ENCODE peak calls at places on chromosome 20, in five cellular contexts. L is HCT116, T is heart right ventricle, N is left ventricle myocardium inferior, X is nephron progenitor cell. V is an unnamed sample.

GRCh38 chr20:13638162-13638495 is 603 bp downstream of the TASP1 start:
- DNase-seq in L (no peak), T (no peak), N (no peak), X (no peak), V (no peak)

GRCh38 chr20:54793270-54793992 is 318.0 kb downstream of the DOK5 start:
- DNase-seq in L (no peak), T (no peak), N (no peak), X (no peak), V (no peak)

GRCh38 chr20:2879148-2879547 is 5.9 kb downstream of the PTPRA start:
- DNase-seq in L (no peak), T (no peak), N (no peak), X (no peak), V (no peak)

GRCh38 chr20:1624811-1625690 is 5.2 kb upstream of the SIRPB1 start:
- DNase-seq in L (no peak), T (no peak), N (no peak), X (no peak), V (no peak)

GRCh38 chr20:38426006-38426405 is 9.1 kb downstream of the SNHG17 start:
- DNase-seq in L (no peak), T (no peak), N (no peak), X (no peak), V (no peak)

GRCh38 chr20:31654534-31654933 is 16.8 kb downstream of the COX4I2 start:
- DNase-seq in L (no peak), T (no peak), N (no peak), X (no peak), V (no peak)

GRCh38 chr20:47337413-47337812 is 19.1 kb downstream of the ZMYND8 start:
- DNase-seq in L (no peak), T (no peak), N (no peak), X (no peak), V (no peak)

GRCh38 chr20:23120936-23121765 is 35.0 kb upstream of the CD93 start:
- DNase-seq in L (no peak), T (no peak), N (no peak), X (no peak), V (no peak)

GRCh38 chr20:9392892-9393857 is 121.2 kb upstream of the LAMP5 start:
- DNase-seq in L (peak), T (peak), N (peak), X (peak), V (no peak)

GRCh38 chr20:64225166-64225595 is 30.4 kb upstream of the PCMTD2 start:
- DNase-seq in L (no peak), T (no peak), N (no peak), X (no peak), V (no peak)

GRCh38 chr20:43895235-43895634 is 19.4 kb upstream of the TOX2 start:
- DNase-seq in L (no peak), T (no peak), N (no peak), X (no peak), V (no peak)

GRCh38 chr20:3371757-3372156 is 35.7 kb downstream of the DNAAF9 start:
- DNase-seq in L (no peak), T (no peak), N (no peak), X (no peak), V (no peak)

GRCh38 chr20:3543901-3544507 is 73.2 kb downstream of the ATRN start:
- DNase-seq in L (no peak), T (no peak), N (no peak), X (no peak), V (no peak)

GRCh38 chr20:17873410-17874270 is 95.0 kb downstream of the SNX5 start:
- DNase-seq in L (peak), T (peak), N (peak), X (no peak), V (no peak)

GRCh38 chr20:34233687-34234086 is 7.5 kb upstream of the ASIP start:
- DNase-seq in L (no peak), T (no peak), N (no peak), X (no peak), V (no peak)

GRCh38 chr20:22825546-22825945 is 209.6 kb upstream of the SSTR4 start:
- DNase-seq in L (no peak), T (no peak), N (no peak), X (no peak), V (no peak)

GRCh38 chr20:36778831-36779655 is 5.5 kb upstream of the DSN1 start:
- DNase-seq in L (no peak), T (no peak), N (no peak), X (no peak), V (no peak)

GRCh38 chr20:9409981-9410380 is 104.4 kb upstream of the LAMP5 start:
- DNase-seq in L (no peak), T (no peak), N (no peak), X (no peak), V (no peak)

GRCh38 chr20:32675223-32675975 is 1.7 kb upstream of the C20orf203 start:
- DNase-seq in L (no peak), T (no peak), N (no peak), X (no peak), V (no peak)

GRCh38 chr20:36591854-36592641 is 13.5 kb upstream of the RAB5IF start:
- DNase-seq in L (peak), T (peak), N (no peak), X (no peak), V (no peak)

GRCh38 chr20:17385798-17386197 is 145.4 kb downstream of the BFSP1 start:
- DNase-seq in L (no peak), T (no peak), N (no peak), X (no peak), V (no peak)

GRCh38 chr20:46139908-46140482 is 21.9 kb downstream of the CD40 start:
- DNase-seq in L (no peak), T (no peak), N (no peak), X (no peak), V (no peak)

GRCh38 chr20:4170621-4171537 is 155.5 kb upstream of the RNF24 start:
- DNase-seq in L (no peak), T (no peak), N (no peak), X (no peak), V (no peak)

GRCh38 chr20:32028647-32029372 is 18.6 kb downstream of the CCM2L start:
- DNase-seq in L (no peak), T (no peak), N (no peak), X (peak), V (no peak)

GRCh38 chr20:53085720-53086119 is 113.6 kb downstream of the TSHZ2 start:
- DNase-seq in L (no peak), T (no peak), N (no peak), X (no peak), V (no peak)

GRCh38 chr20:9311132-9311531 is 203.3 kb upstream of the LAMP5 start:
- DNase-seq in L (no peak), T (no peak), N (no peak), X (no peak), V (no peak)

GRCh38 chr20:51417745-51418529 is 124.6 kb downstream of the NFATC2 start:
- DNase-seq in L (no peak), T (no peak), N (no peak), X (no peak), V (no peak)

GRCh38 chr20:31543966-31544598 is 29.8 kb downstream of the HM13 start:
- DNase-seq in L (no peak), T (no peak), N (no peak), X (no peak), V (no peak)

GRCh38 chr20:51985013-51985415 is 182.7 kb upstream of the SALL4 start:
- DNase-seq in L (peak), T (peak), N (no peak), X (no peak), V (no peak)

GRCh38 chr20:53597085-53597482 is 3.4 kb upstream of the ZNF217 start:
- DNase-seq in L (no peak), T (no peak), N (no peak), X (no peak), V (no peak)

GRCh38 chr20:15345287-15345686 is 1007.9 kb upstream of the FLRT3 start:
- DNase-seq in L (no peak), T (no peak), N (no peak), X (no peak), V (no peak)
- TF ChIP-seq CTCF in L (no peak), T (no peak), N (no peak), X (no peak), V (no peak)

GRCh38 chr20:57335392-57335791 is 5.8 kb downstream of the SPO11 start:
- DNase-seq in L (no peak), T (no peak), N (no peak), X (no peak), V (no peak)
- TF ChIP-seq CTCF in L (no peak), T (no peak), N (no peak), X (no peak), V (peak)

GRCh38 chr20:59082077-59082740 is 39.6 kb upstream of the PRELID3B start:
- DNase-seq in L (peak), T (no peak), N (no peak), X (no peak), V (no peak)
- TF ChIP-seq CTCF in L (peak), T (peak), N (peak), X (peak), V (peak)

GRCh38 chr20:6142348-6142993 is 19.6 kb upstream of the FERMT1 start:
- DNase-seq in L (peak), T (peak), N (no peak), X (peak), V (peak)

GRCh38 chr20:6140947-6141346 is 18.1 kb upstream of the FERMT1 start:
- DNase-seq in L (no peak), T (no peak), N (no peak), X (no peak), V (no peak)
- TF ChIP-seq CTCF in L (peak), T (no peak), N (no peak), X (no peak), V (no peak)

GRCh38 chr20:24657211-24657610 is 187.8 kb downstream of the SYNDIG1 start:
- DNase-seq in L (no peak), T (no peak), N (no peak), X (peak), V (no peak)
- TF ChIP-seq CTCF in L (no peak), T (no peak), N (no peak), X (no peak), V (no peak)

DNA sequence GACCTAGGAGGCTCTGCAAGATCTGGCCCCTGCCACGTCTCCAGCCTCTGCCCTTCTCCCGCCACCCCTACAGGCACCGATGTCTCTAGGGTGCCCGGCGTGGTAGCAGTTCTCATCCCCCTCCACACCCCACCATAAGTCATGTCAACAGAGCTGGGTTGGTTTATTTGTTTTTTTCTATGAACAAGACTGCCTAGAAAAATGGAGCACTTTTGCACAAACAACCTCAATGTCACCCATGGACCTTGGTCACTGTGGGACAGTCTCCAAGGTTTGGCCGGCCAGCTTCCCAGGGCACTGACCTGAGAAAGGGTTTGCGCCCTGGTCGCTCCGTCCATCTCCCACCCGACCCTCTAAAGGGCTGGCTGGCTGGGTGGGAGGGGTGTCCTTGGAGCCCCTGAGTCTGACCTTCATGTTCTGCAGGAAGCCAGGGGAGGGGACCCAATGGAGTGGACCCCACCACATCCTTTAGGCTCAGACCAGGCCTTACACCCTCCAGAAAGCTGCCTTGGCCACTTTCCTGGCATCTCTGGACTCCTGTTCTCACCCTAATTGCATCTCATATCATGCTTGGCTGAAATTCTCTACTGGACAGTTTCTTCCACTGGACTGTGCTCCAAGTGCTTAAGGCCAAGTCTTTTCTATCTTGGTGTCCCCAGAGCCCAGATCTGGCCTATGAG is 104.8 kb upstream of the PTPN1 start:
- DNase-seq in L (no peak), T (no peak), N (no peak), X (no peak), V (no peak)
- TF ChIP-seq CTCF in L (no peak), T (no peak), N (no peak), X (no peak), V (no peak)

GRCh38 chr20:41249371-41249770 is 68.2 kb downstream of the ZHX3 start:
- DNase-seq in L (no peak), T (peak), N (peak), X (peak), V (no peak)

GRCh38 chr20:41247523-41248370 is 69.8 kb downstream of the ZHX3 start:
- DNase-seq in L (no peak), T (no peak), N (no peak), X (no peak), V (no peak)

GRCh38 chr20:41245086-41245707 is 72.3 kb downstream of the ZHX3 start:
- DNase-seq in L (no peak), T (peak), N (no peak), X (no peak), V (no peak)

GRCh38 chr20:41248371-41249024 is 69.0 kb downstream of the ZHX3 start:
- DNase-seq in L (no peak), T (peak), N (no peak), X (no peak), V (no peak)

DNA sequence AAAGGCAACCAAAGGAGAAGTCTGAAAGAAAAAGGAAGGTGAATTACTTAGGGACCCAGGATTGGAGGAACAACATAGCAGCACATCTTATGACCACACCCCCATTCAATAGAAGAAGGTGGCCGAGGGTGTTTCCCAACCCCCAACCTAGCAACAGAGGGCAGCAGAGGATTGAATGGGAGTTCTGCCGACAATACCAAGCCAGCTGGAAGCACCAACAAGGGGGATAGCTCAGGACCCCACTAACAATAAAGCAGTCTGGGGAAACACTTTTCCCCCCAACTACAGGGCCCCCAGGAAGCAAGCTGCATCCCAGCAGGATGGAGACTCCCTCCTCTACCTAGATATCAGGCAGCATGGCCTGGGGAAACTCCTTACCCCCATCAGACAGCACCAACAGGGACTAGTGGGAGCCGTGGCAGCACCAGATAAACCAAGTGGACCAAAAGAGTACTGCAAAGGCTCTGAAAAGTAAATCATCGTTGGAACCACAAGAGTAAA is 67.7 kb downstream of the ZHX3 start:
- DNase-seq in L (no peak), T (peak), N (no peak), X (peak), V (no peak)
- TF ChIP-seq CTCF in L (no peak), T (peak), N (peak), X (peak), V (peak)

GRCh38 chr20:62633571-62634329 is 8.6 kb upstream of the SLCO4A1 start:
- DNase-seq in L (no peak), T (no peak), N (no peak), X (no peak), V (no peak)
- TF ChIP-seq CTCF in L (no peak), T (no peak), N (no peak), X (no peak), V (no peak)

GRCh38 chr20:63224272-63225081 is 8.5 kb upstream of the YTHDF1 start:
- DNase-seq in L (no peak), T (peak), N (peak), X (no peak), V (no peak)
- TF ChIP-seq CTCF in L (peak), T (peak), N (peak), X (no peak), V (no peak)

DNA sequence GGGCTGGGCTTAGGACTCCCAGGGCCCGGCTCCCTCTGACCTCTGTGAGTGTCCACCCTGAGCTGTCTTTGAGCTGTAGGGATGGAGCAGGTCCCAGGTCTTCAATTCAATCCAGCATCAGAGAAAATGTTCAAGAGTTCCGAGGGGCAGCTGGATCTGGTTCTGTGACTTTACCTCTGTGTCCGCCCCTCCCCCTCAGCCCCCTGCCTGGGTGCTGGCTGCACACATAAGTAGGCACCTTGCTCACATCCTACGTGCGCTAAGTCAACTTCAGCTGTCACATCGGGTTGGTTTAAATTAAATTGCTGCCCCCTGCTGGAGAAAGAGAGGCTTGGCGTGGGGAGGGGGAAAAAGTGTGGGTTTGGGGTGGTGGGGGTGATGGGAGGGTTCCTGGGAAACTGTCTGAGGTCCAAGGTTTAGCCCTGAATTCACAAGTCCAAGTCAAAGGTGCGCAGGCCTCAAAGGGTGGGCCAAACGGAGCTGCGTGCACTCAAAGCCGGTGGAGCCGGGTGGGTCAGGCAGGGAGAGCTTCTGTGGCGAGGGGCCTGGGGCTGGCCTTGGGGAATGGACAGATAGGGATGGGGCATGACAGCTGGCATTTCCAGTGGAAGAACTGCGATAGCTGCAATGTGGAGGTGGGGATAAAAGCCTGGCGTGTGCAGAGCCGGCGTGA is 3.0 kb downstream of the WFDC5 start:
- DNase-seq in L (no peak), T (no peak), N (no peak), X (peak), V (no peak)
- TF ChIP-seq CTCF in L (peak), T (peak), N (peak), X (peak), V (peak)